ENCODE peak calls at places on chromosomes 3 and 15, in eight cellular contexts. L is epithelial cell of proximal tubule, D is A549, A is astrocyte of the spinal cord, P is dorsolateral prefrontal cortex, C is NB4, W is neural crest cell, T is upper lobe of right lung. V is an unnamed sample.

GRCh38 chr3:27939940-27940339 is 217.8 kb upstream of the EOMES start:
- DNase-seq in L (peak), D (no peak), A (peak), P (no peak), C (no peak), W (no peak), T (no peak), V (no peak)

GRCh38 chr3:21795152-21795837 is 44.3 kb upstream of the ZNF385D start:
- DNase-seq in L (no peak), D (no peak), A (no peak), P (no peak), C (no peak), W (no peak), T (no peak), V (no peak)

GRCh38 chr3:126527006-126527405 is 3.1 kb downstream of the CHST13 start:
- DNase-seq in L (no peak), D (no peak), A (no peak), P (no peak), C (no peak), W (no peak), T (no peak), V (no peak)

GRCh38 chr15:41790756-41791546 is 16.7 kb downstream of the MAPKBP1 start:
- DNase-seq in L (no peak), D (peak), A (peak), P (no peak), C (peak), W (no peak), T (no peak), V (no peak)

GRCh38 chr15:69979269-69979668 is 118.4 kb downstream of the TLE3 start:
- DNase-seq in L (peak), D (peak), A (no peak), P (no peak), C (peak), W (no peak), T (no peak), V (peak)

GRCh38 chr15:63899193-63899592 is 65.4 kb upstream of the HERC1 start:
- DNase-seq in L (no peak), D (no peak), A (no peak), P (no peak), C (no peak), W (no peak), T (no peak), V (no peak)

GRCh38 chr3:8608041-8608790 is 36.4 kb downstream of the SSUH2 start:
- DNase-seq in L (no peak), D (no peak), A (no peak), P (no peak), C (no peak), W (no peak), T (no peak), V (no peak)

GRCh38 chr3:107117922-107118576 is 259.2 kb upstream of the CCDC54 start:
- DNase-seq in L (peak), D (peak), A (peak), P (peak), C (peak), W (peak), T (no peak), V (no peak)

GRCh38 chr3:173410836-173411235 is 13.3 kb downstream of the NLGN1 start:
- DNase-seq in L (no peak), D (no peak), A (no peak), P (peak), C (no peak), W (no peak), T (no peak), V (no peak)

GRCh38 chr3:14811733-14812132 is 7.0 kb upstream of the FGD5 start:
- DNase-seq in L (no peak), D (no peak), A (no peak), P (no peak), C (no peak), W (no peak), T (no peak), V (no peak)

GRCh38 chr3:174869448-174869847 is 10.3 kb downstream of the NAALADL2 start:
- DNase-seq in L (no peak), D (no peak), A (peak), P (no peak), C (no peak), W (no peak), T (no peak), V (no peak)

GRCh38 chr15:55267401-55268053 is 22.1 kb downstream of the RAB27A start:
- DNase-seq in L (no peak), D (no peak), A (peak), P (no peak), C (peak), W (no peak), T (peak), V (peak)

GRCh38 chr3:155426524-155427230 is 133.2 kb upstream of the STRIT1 start:
- DNase-seq in L (no peak), D (no peak), A (no peak), P (no peak), C (no peak), W (no peak), T (no peak), V (no peak)

GRCh38 chr3:194987571-194988494 is 283.1 kb downstream of the XXYLT1 start:
- DNase-seq in L (no peak), D (no peak), A (no peak), P (no peak), C (peak), W (no peak), T (no peak), V (no peak)

GRCh38 chr3:71602256-71602655 is 18.7 kb upstream of the FOXP1 start:
- DNase-seq in L (peak), D (no peak), A (no peak), P (no peak), C (no peak), W (no peak), T (no peak), V (peak)
- TF ChIP-seq CTCF in L (peak), D (no peak), A (no peak), P (no peak), C (no peak), W (no peak), T (no peak), V (no peak)

GRCh38 chr15:76311071-76311956 is at the start of gene ETFA:
- DNase-seq in L (peak), D (peak), A (peak), P (peak), C (peak), W (peak), T (peak), V (peak)
- TF ChIP-seq CTCF in L (no peak), D (no peak), A (no peak), P (no peak), C (no peak), W (no peak), T (no peak), V (no peak)

DNA sequence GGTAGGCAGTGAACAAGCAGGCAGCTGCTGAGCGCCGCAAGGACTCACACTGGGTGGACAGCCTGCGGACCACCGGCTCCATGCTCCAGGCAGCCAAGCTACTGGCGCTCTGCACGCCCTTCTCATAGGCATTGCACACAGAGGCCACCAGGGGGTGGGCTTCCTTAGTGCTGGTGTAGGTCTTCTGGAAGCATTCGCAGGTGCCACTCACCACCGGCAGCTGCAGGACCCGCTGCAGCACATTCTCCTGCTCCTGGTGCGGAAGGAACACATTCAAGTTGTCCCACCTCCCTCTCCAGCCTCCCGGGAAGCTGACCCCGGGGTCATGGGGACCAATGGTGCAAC is 6.0 kb downstream of the PLIN1 start:
- DNase-seq in L (no peak), D (peak), A (no peak), P (no peak), C (peak), W (peak), T (no peak), V (peak)
- TF ChIP-seq CTCF in L (peak), D (peak), A (peak), P (peak), C (peak), W (peak), T (peak), V (no peak)

GRCh38 chr3:30655187-30655812 is 48.9 kb downstream of the TGFBR2 start:
- DNase-seq in L (no peak), D (no peak), A (peak), P (no peak), C (peak), W (no peak), T (no peak), V (no peak)

GRCh38 chr3:30657914-30658313 is 51.5 kb downstream of the TGFBR2 start:
- DNase-seq in L (no peak), D (no peak), A (no peak), P (no peak), C (no peak), W (no peak), T (no peak), V (no peak)

GRCh38 chr3:30650348-30650995 is 44.1 kb downstream of the TGFBR2 start:
- DNase-seq in L (no peak), D (no peak), A (no peak), P (no peak), C (no peak), W (no peak), T (no peak), V (no peak)

GRCh38 chr3:30656624-30657141 is 50.3 kb downstream of the TGFBR2 start:
- DNase-seq in L (no peak), D (no peak), A (no peak), P (no peak), C (no peak), W (no peak), T (no peak), V (no peak)

DNA sequence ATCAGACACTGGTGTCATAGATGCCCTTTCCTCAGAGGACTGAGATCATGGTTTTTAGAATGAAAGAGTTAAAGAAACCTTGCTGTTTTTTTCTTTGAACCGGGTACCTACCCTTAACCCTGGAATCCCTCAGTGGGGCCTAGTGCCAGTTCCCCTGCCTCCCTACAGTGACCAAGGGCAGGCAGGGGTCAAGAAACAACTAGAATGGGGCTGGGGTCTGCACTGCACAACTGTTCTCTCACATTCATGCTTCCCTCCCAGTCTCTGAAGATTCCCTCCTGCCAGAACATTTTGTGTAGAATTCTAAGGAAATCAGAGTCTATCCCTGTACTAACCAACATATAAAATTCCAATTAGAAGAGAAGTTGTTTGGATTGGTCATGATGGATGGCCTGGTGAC is 47.9 kb downstream of the TGFBR2 start:
- DNase-seq in L (no peak), D (no peak), A (no peak), P (no peak), C (no peak), W (no peak), T (no peak), V (no peak)
- TF ChIP-seq CTCF in L (no peak), D (no peak), A (no peak), P (no peak), C (no peak), W (no peak), T (no peak), V (no peak)

DNA sequence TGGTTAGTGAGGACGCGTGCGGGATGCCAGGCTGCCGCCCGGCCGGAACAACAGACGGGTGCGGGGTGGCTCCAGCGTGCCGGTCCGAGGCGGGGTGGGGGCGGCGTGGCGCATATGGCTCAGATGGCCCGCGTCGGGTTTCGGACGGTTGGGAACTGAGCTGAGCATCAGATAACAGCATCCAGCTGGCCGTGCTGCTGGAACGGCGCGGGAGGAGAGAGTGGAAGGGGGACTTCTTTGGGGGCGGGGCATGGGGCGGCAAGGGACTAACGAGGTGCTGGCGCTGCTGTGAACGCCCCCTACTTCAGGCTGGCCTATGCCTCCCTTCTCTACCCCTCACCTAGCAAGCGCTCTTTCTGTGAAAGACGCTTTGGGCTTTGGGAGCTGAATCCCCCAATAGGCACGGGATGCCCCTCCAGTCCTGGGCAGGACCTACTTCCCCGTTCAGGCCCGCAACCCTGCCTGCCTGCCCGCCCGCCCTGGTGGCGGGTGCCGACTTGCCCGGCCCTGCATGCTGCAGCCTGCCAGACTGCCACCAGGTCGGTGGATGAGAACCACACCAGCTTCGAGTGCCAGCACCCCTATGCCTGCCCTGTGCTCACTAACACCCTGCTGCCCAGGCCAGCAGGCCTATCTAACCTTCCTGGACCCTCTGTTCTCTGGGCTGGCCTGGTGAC is 541 bp downstream of the INKA1 start:
- DNase-seq in L (no peak), D (no peak), A (no peak), P (no peak), C (peak), W (peak), T (no peak), V (no peak)
- TF ChIP-seq CTCF in L (no peak), D (no peak), A (no peak), P (no peak), C (no peak), W (no peak), T (no peak), V (no peak)

DNA sequence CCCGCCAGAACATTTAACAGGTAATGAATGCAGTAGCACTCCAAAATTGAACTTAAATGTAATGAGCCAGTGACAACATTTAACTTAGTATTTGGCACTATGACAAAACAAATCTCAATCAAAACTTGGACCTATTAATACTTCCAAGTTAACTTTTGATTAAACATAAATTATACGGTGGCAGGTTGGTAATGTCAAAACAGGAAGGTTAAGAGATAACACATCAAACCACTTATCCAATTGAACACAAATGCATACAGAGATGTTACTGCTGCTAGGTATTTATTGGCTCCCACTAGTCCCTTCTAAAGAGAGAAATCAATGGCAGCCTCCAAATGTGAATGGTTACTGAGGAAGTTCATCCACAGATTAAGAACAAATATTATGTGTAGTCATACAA is 1.8 kb downstream of the GSK3B start:
- DNase-seq in L (no peak), D (no peak), A (no peak), P (no peak), C (peak), W (no peak), T (no peak), V (no peak)
- TF ChIP-seq CTCF in L (no peak), D (no peak), A (no peak), P (no peak), C (no peak), W (no peak), T (no peak), V (no peak)

V was measured in mucosa of descending colon.